ENCODE peak calls at places on chromosomes 7 and 10, in six cellular contexts. P is HFF-Myc, X is GM20000, B is lung, W is adrenal gland, A is cardiac fibroblast. L is an unnamed sample.

GRCh38 chr7:88789480-88790064 is 6.0 kb downstream of the TEX47 start:
- DNase-seq in B (no peak), X (peak; percentile 6), A (peak; percentile 42), W (no peak), P (no peak), L (no peak)

GRCh38 chr7:23343806-23344500 is 44.8 kb downstream of the MALSU1 start:
- DNase-seq in A (no peak), P (no peak), X (no peak), B (no peak), W (no peak), L (no peak)

GRCh38 chr10:53864850-53865249 is 936.2 kb downstream of the PCDH15 start:
- DNase-seq in X (no peak), W (no peak), A (no peak), P (no peak), B (no peak), L (no peak)

GRCh38 chr10:88392222-88392621 is 190.9 kb downstream of the RNLS start:
- DNase-seq in P (no peak), W (no peak), A (no peak), B (no peak), X (peak; percentile 26), L (no peak)

GRCh38 chr10:101566333-101567164 is 21.5 kb downstream of the POLL start:
- DNase-seq in P (no peak), B (no peak), X (peak; percentile 73), W (peak; percentile 41), A (no peak), L (no peak)

GRCh38 chr10:100186253-100186780 is 488 bp upstream of the ERLIN1 start:
- DNase-seq in A (peak; percentile 70), P (no peak), W (peak; percentile 49), B (peak; percentile 35), X (no peak), L (peak; percentile 47)

GRCh38 chr10:107341281-107341680 is 176.8 kb upstream of the SORCS1 start:
- DNase-seq in B (no peak), X (no peak), W (no peak), P (no peak), A (no peak), L (no peak)

GRCh38 chr10:58577394-58577793 is 64.7 kb downstream of the BICC1 start:
- DNase-seq in X (no peak), P (no peak), W (no peak), B (no peak), A (peak; percentile 89), L (no peak)

GRCh38 chr7:117283371-117283770 is 39.5 kb downstream of the WNT2 start:
- DNase-seq in A (peak; percentile 31), P (no peak), X (no peak), W (no peak), B (no peak), L (no peak)

GRCh38 chr7:73537051-73537450 is 15.0 kb upstream of the BAZ1B start:
- DNase-seq in B (no peak), A (no peak), X (no peak), P (no peak), W (no peak), L (no peak)

GRCh38 chr10:70866424-70866823 is 21.9 kb downstream of the PCBD1 start:
- DNase-seq in A (peak; percentile 26), X (no peak), W (no peak), B (no peak), P (no peak), L (no peak)

GRCh38 chr7:155206286-155207020 is 91.2 kb upstream of the INSIG1 start:
- DNase-seq in B (peak; percentile 70), W (peak; percentile 64), A (peak; percentile 90), P (peak; percentile 69), X (peak; percentile 73), L (peak; percentile 69)

GRCh38 chr7:131654668-131655326 is 98.4 kb upstream of the PODXL start:
- DNase-seq in A (peak; percentile 82), B (peak; percentile 79), X (peak; percentile 85), W (peak; percentile 91), P (no peak), L (peak; percentile 91)

GRCh38 chr7:37352974-37353948 is 95.4 kb downstream of the ELMO1 start:
- DNase-seq in W (no peak), X (peak; percentile 58), B (no peak), A (no peak), P (no peak), L (no peak)

GRCh38 chr10:88831709-88832108 is 19.9 kb downstream of the ANKRD22 start:
- DNase-seq in W (no peak), X (no peak), P (no peak), A (no peak), B (no peak), L (no peak)

GRCh38 chr7:150356265-150356897 is 12.2 kb upstream of the REPIN1 start:
- DNase-seq in P (no peak), B (no peak), X (no peak), A (peak; percentile 58), W (no peak), L (no peak)

GRCh38 chr10:88499569-88500470 is 83.3 kb downstream of the RNLS start:
- DNase-seq in X (no peak), A (peak; percentile 50), P (no peak), W (no peak), B (no peak), L (no peak)

GRCh38 chr7:16817536-16817935 is 12.7 kb upstream of the AGR2 start:
- DNase-seq in X (no peak), W (no peak), A (peak; percentile 40), B (no peak), P (no peak), L (no peak)

GRCh38 chr10:30422981-30423654 is 10.9 kb upstream of the MAP3K8 start:
- DNase-seq in A (peak; percentile 82), W (peak; percentile 50), B (peak; percentile 56), X (no peak), P (no peak), L (peak; percentile 25)

GRCh38 chr10:114548662-114549061 is 109.4 kb downstream of the ABLIM1 start:
- DNase-seq in W (peak; percentile 49), P (peak; percentile 46), X (peak; percentile 25), A (peak; percentile 77), B (no peak), L (peak; percentile 66)

GRCh38 chr7:147376152-147376551 is 1214.4 kb upstream of the C7orf33 start:
- DNase-seq in B (no peak), X (no peak), P (no peak), W (no peak), A (no peak), L (no peak)

GRCh38 chr7:158430308-158431034 is 157.2 kb downstream of the PTPRN2 start:
- DNase-seq in P (no peak), B (no peak), W (no peak), X (no peak), A (no peak), L (no peak)

GRCh38 chr7:26090927-26091519 is 61.0 kb upstream of the NFE2L3 start:
- DNase-seq in B (no peak), X (peak; percentile 54), A (peak; percentile 82), P (no peak), W (no peak), L (no peak)

DNA sequence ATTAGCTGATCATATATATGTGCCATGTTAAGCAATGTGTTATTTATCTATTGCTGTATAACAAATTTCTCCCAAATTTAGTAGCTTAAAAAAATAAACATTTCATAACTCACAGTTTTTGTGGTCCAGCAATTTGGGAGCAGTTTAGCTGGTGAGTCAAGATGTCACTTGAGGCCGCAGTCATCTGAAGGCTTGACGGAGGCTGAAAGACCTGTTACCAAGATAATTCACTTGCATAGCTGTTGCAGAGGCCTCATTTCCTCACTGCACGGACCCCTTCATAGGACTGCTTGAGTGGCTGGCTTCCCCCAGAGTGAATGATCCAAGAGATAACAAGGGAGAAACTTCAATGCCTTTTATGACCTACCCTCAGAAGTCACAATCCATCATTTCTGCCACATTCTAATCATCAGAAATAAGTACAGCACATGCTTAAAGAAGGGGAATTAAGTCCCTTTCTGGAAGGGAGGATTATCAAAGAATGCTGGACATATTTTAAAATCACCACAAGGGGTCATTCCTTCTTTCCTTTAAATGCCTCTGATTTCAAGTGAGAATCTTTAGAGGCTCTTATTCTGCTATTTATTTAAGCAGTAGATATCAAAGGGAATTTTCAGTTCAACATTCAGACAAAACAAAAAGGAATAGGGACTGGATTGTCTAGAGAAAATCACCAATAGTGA is 10.5 kb upstream of the SRPK2 start:
- DNase-seq in X (no peak), W (no peak), A (peak; percentile 61), P (peak; percentile 21), B (no peak), L (no peak)
- TF ChIP-seq CTCF in X (no peak), W (no peak), A (peak; percentile 40), P (peak; percentile 6), B (no peak), L (no peak)

DNA sequence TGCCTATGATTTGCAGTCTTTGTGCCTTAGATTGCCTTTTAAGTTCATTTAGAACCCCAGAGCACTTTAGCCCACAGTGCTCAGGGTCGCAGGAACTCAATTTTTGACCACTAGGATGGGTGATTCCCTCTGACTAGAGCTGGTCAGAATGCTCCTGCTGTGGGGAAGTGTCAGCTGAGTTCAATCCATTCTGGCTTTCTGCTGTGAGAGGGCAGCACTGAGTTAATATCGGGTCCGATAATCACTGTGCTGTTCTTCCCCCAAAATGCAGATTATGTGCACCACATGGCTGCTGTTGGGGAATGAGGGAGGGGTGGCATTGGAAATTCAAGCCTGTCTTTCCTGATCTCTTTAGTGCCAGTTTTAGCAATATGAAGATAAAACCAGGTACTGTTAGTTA is 886.4 kb downstream of the DNAJB9 start:
- DNase-seq in A (no peak), X (no peak), W (no peak), B (no peak), P (no peak), L (no peak)
- TF ChIP-seq CTCF in A (no peak), X (no peak), W (no peak), B (no peak), P (no peak), L (no peak)

DNA sequence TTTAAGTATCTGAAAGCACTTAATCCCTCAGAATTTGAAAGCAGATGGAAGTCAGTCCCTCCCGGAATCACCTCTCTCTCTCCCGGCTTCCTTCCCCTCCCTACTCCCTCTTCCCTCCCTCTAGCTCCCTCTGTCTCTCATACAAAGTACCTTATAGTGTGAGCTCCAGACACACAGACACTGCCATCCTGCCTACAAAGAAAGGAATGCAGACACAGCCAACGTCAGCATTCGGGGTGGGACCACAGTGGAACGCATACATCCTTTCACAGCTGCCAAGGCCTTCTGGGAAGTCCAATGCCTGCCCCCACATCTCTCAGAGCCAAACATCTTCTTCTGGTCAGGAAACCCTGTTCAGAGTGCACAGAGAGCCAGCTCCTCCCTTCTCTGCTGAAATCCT is 9.3 kb downstream of the NOD1 start:
- DNase-seq in P (peak; percentile 94), X (no peak), A (peak; percentile 100), W (peak; percentile 83), B (peak; percentile 85), L (peak; percentile 60)
- TF ChIP-seq CTCF in P (peak; percentile 48), X (no peak), A (peak; percentile 58), W (peak; percentile 34), B (peak; percentile 26), L (peak; percentile 21)

GRCh38 chr10:73232887-73233286 is 14.2 kb downstream of the DNAJC9 start:
- DNase-seq in P (no peak), B (no peak), X (no peak), W (no peak), A (no peak), L (no peak)
- TF ChIP-seq CTCF in P (peak; percentile 24), B (no peak), X (no peak), W (no peak), A (peak; percentile 24), L (no peak)

DNA sequence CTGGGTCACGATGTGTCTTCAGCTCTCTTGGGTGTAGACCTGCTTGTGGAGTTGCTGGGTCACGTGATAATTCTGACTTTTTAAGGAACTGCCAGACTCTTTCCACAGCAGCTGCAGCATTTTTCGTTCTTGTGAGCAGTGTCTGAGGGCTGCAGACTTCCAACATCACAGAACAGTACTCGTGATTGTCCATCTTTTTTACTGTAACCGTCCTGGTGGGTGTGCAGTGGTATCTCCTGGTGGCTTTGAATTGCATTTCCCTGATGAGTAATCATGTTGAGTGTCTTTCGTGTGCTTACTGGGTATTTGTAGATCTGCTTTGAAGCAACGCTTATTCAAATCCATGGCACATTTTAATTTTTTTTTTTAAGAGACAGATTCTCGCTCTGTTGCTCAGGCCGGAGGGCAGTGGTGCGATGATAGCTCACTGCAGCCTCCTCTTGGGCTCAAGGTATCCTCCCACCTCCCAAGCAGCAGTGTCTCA is 22.7 kb downstream of the INPP5A start:
- DNase-seq in W (no peak), X (no peak), B (no peak), P (no peak), A (peak; percentile 27), L (no peak)
- TF ChIP-seq CTCF in W (no peak), X (no peak), B (no peak), P (no peak), A (no peak), L (no peak)

L was measured in body of pancreas.